ENCODE peak calls at places on chromosomes 12 and 14, in eight cellular contexts. One of them, this sample, is unnamed.

GRCh38 chr12:109455706-109456105 is 21.4 kb downstream of the KCTD10 start:
- DNase-seq in activated CD4-positive, alpha-beta T cell treated with anti-CD3 and anti-CD28 coated beads, Interleukin-2, amount 50 U/mL, for 4 hours: no peak
- DNase-seq in RWPE1: no peak
- DNase-seq in stimulated activated CD4-positive, alpha-beta T cell treated with anti-CD3 and anti-CD28 coated beads, TNF-alpha, amount 100 ng/mL, for 4 hours: no peak
- DNase-seq in HEK293T: no peak
- DNase-seq in naive thymus-derived CD8-positive, alpha-beta T cell: no peak
- DNase-seq in hippocampal formation: no peak
- DNase-seq in astrocyte of the cerebellum: no peak
- DNase-seq in this sample: no peak

GRCh38 chr12:5094550-5094949 is 50.9 kb downstream of the KCNA5 start:
- DNase-seq in astrocyte of the cerebellum: no peak
- DNase-seq in HEK293T: no peak
- DNase-seq in hippocampal formation: no peak
- DNase-seq in activated CD4-positive, alpha-beta T cell treated with anti-CD3 and anti-CD28 coated beads, Interleukin-2, amount 50 U/mL, for 4 hours: no peak
- DNase-seq in naive thymus-derived CD8-positive, alpha-beta T cell: no peak
- DNase-seq in stimulated activated CD4-positive, alpha-beta T cell treated with anti-CD3 and anti-CD28 coated beads, TNF-alpha, amount 100 ng/mL, for 4 hours: no peak
- DNase-seq in RWPE1: no peak
- DNase-seq in this sample: no peak

GRCh38 chr12:111812881-111813741 is 28.9 kb upstream of the MAPKAPK5 start:
- DNase-seq in naive thymus-derived CD8-positive, alpha-beta T cell: peak
- DNase-seq in RWPE1: peak
- DNase-seq in stimulated activated CD4-positive, alpha-beta T cell treated with anti-CD3 and anti-CD28 coated beads, TNF-alpha, amount 100 ng/mL, for 4 hours: peak
- DNase-seq in HEK293T: peak
- DNase-seq in activated CD4-positive, alpha-beta T cell treated with anti-CD3 and anti-CD28 coated beads, Interleukin-2, amount 50 U/mL, for 4 hours: peak
- DNase-seq in hippocampal formation: peak
- DNase-seq in astrocyte of the cerebellum: peak
- DNase-seq in this sample: peak

GRCh38 chr12:69694123-69694522 is 5.0 kb downstream of the BEST3 start:
- DNase-seq in activated CD4-positive, alpha-beta T cell treated with anti-CD3 and anti-CD28 coated beads, Interleukin-2, amount 50 U/mL, for 4 hours: no peak
- DNase-seq in hippocampal formation: no peak
- DNase-seq in RWPE1: no peak
- DNase-seq in stimulated activated CD4-positive, alpha-beta T cell treated with anti-CD3 and anti-CD28 coated beads, TNF-alpha, amount 100 ng/mL, for 4 hours: no peak
- DNase-seq in naive thymus-derived CD8-positive, alpha-beta T cell: no peak
- DNase-seq in astrocyte of the cerebellum: no peak
- DNase-seq in HEK293T: no peak
- DNase-seq in this sample: no peak

GRCh38 chr12:109711596-109712461 is 1.8 kb upstream of the FAM222A start:
- DNase-seq in RWPE1: no peak
- DNase-seq in activated CD4-positive, alpha-beta T cell treated with anti-CD3 and anti-CD28 coated beads, Interleukin-2, amount 50 U/mL, for 4 hours: no peak
- DNase-seq in naive thymus-derived CD8-positive, alpha-beta T cell: no peak
- DNase-seq in stimulated activated CD4-positive, alpha-beta T cell treated with anti-CD3 and anti-CD28 coated beads, TNF-alpha, amount 100 ng/mL, for 4 hours: no peak
- DNase-seq in astrocyte of the cerebellum: no peak
- DNase-seq in hippocampal formation: no peak
- DNase-seq in HEK293T: no peak
- DNase-seq in this sample: peak

GRCh38 chr12:92879698-92880322 is 49.3 kb downstream of the EEA1 start:
- DNase-seq in RWPE1: no peak
- DNase-seq in naive thymus-derived CD8-positive, alpha-beta T cell: no peak
- DNase-seq in stimulated activated CD4-positive, alpha-beta T cell treated with anti-CD3 and anti-CD28 coated beads, TNF-alpha, amount 100 ng/mL, for 4 hours: no peak
- DNase-seq in HEK293T: peak
- DNase-seq in astrocyte of the cerebellum: no peak
- DNase-seq in activated CD4-positive, alpha-beta T cell treated with anti-CD3 and anti-CD28 coated beads, Interleukin-2, amount 50 U/mL, for 4 hours: no peak
- DNase-seq in hippocampal formation: no peak
- DNase-seq in this sample: peak

GRCh38 chr12:120490833-120491512 is 4.9 kb upstream of the DYNLL1 start:
- DNase-seq in stimulated activated CD4-positive, alpha-beta T cell treated with anti-CD3 and anti-CD28 coated beads, TNF-alpha, amount 100 ng/mL, for 4 hours: no peak
- DNase-seq in HEK293T: no peak
- DNase-seq in hippocampal formation: peak
- DNase-seq in RWPE1: no peak
- DNase-seq in activated CD4-positive, alpha-beta T cell treated with anti-CD3 and anti-CD28 coated beads, Interleukin-2, amount 50 U/mL, for 4 hours: no peak
- DNase-seq in naive thymus-derived CD8-positive, alpha-beta T cell: no peak
- DNase-seq in astrocyte of the cerebellum: no peak
- DNase-seq in this sample: no peak

GRCh38 chr14:56400426-56400825 is 179.2 kb upstream of the TMEM260 start:
- DNase-seq in stimulated activated CD4-positive, alpha-beta T cell treated with anti-CD3 and anti-CD28 coated beads, TNF-alpha, amount 100 ng/mL, for 4 hours: no peak
- DNase-seq in HEK293T: no peak
- DNase-seq in activated CD4-positive, alpha-beta T cell treated with anti-CD3 and anti-CD28 coated beads, Interleukin-2, amount 50 U/mL, for 4 hours: no peak
- DNase-seq in naive thymus-derived CD8-positive, alpha-beta T cell: no peak
- DNase-seq in hippocampal formation: no peak
- DNase-seq in astrocyte of the cerebellum: no peak
- DNase-seq in RWPE1: no peak
- DNase-seq in this sample: no peak

GRCh38 chr14:94600148-94600545 is 12.0 kb upstream of the SERPINA3 start:
- DNase-seq in HEK293T: no peak
- DNase-seq in activated CD4-positive, alpha-beta T cell treated with anti-CD3 and anti-CD28 coated beads, Interleukin-2, amount 50 U/mL, for 4 hours: no peak
- DNase-seq in astrocyte of the cerebellum: no peak
- DNase-seq in stimulated activated CD4-positive, alpha-beta T cell treated with anti-CD3 and anti-CD28 coated beads, TNF-alpha, amount 100 ng/mL, for 4 hours: no peak
- DNase-seq in hippocampal formation: no peak
- DNase-seq in naive thymus-derived CD8-positive, alpha-beta T cell: no peak
- DNase-seq in RWPE1: no peak
- DNase-seq in this sample: no peak

GRCh38 chr14:102320033-102320660 is 601 bp downstream of the ZNF839 start:
- DNase-seq in hippocampal formation: no peak
- DNase-seq in HEK293T: peak
- DNase-seq in astrocyte of the cerebellum: no peak
- DNase-seq in activated CD4-positive, alpha-beta T cell treated with anti-CD3 and anti-CD28 coated beads, Interleukin-2, amount 50 U/mL, for 4 hours: peak
- DNase-seq in RWPE1: no peak
- DNase-seq in stimulated activated CD4-positive, alpha-beta T cell treated with anti-CD3 and anti-CD28 coated beads, TNF-alpha, amount 100 ng/mL, for 4 hours: peak
- DNase-seq in naive thymus-derived CD8-positive, alpha-beta T cell: peak
- DNase-seq in this sample: peak

GRCh38 chr14:68609012-68609411 is 183.9 kb downstream of the ZFP36L1 start:
- DNase-seq in activated CD4-positive, alpha-beta T cell treated with anti-CD3 and anti-CD28 coated beads, Interleukin-2, amount 50 U/mL, for 4 hours: no peak
- DNase-seq in astrocyte of the cerebellum: no peak
- DNase-seq in stimulated activated CD4-positive, alpha-beta T cell treated with anti-CD3 and anti-CD28 coated beads, TNF-alpha, amount 100 ng/mL, for 4 hours: no peak
- DNase-seq in hippocampal formation: no peak
- DNase-seq in HEK293T: no peak
- DNase-seq in naive thymus-derived CD8-positive, alpha-beta T cell: no peak
- DNase-seq in RWPE1: no peak
- DNase-seq in this sample: no peak

GRCh38 chr14:81344461-81345160 is 55.5 kb downstream of the STON2 start:
- DNase-seq in RWPE1: no peak
- DNase-seq in activated CD4-positive, alpha-beta T cell treated with anti-CD3 and anti-CD28 coated beads, Interleukin-2, amount 50 U/mL, for 4 hours: no peak
- DNase-seq in hippocampal formation: no peak
- DNase-seq in stimulated activated CD4-positive, alpha-beta T cell treated with anti-CD3 and anti-CD28 coated beads, TNF-alpha, amount 100 ng/mL, for 4 hours: no peak
- DNase-seq in astrocyte of the cerebellum: no peak
- DNase-seq in naive thymus-derived CD8-positive, alpha-beta T cell: no peak
- DNase-seq in HEK293T: no peak
- DNase-seq in this sample: no peak

GRCh38 chr12:120690978-120691377 is 4.0 kb downstream of the MLEC start:
- DNase-seq in activated CD4-positive, alpha-beta T cell treated with anti-CD3 and anti-CD28 coated beads, Interleukin-2, amount 50 U/mL, for 4 hours: no peak
- DNase-seq in HEK293T: no peak
- DNase-seq in RWPE1: no peak
- DNase-seq in stimulated activated CD4-positive, alpha-beta T cell treated with anti-CD3 and anti-CD28 coated beads, TNF-alpha, amount 100 ng/mL, for 4 hours: no peak
- DNase-seq in hippocampal formation: no peak
- DNase-seq in naive thymus-derived CD8-positive, alpha-beta T cell: no peak
- DNase-seq in astrocyte of the cerebellum: no peak
- DNase-seq in this sample: no peak

GRCh38 chr14:76918176-76918750 is 92.1 kb downstream of the LRRC74A start:
- DNase-seq in RWPE1: peak
- DNase-seq in naive thymus-derived CD8-positive, alpha-beta T cell: no peak
- DNase-seq in activated CD4-positive, alpha-beta T cell treated with anti-CD3 and anti-CD28 coated beads, Interleukin-2, amount 50 U/mL, for 4 hours: no peak
- DNase-seq in hippocampal formation: peak
- DNase-seq in HEK293T: no peak
- DNase-seq in stimulated activated CD4-positive, alpha-beta T cell treated with anti-CD3 and anti-CD28 coated beads, TNF-alpha, amount 100 ng/mL, for 4 hours: no peak
- DNase-seq in astrocyte of the cerebellum: peak
- DNase-seq in this sample: peak

GRCh38 chr14:91292476-91292875 is 48.0 kb upstream of the GPR68 start:
- DNase-seq in hippocampal formation: no peak
- DNase-seq in RWPE1: no peak
- DNase-seq in astrocyte of the cerebellum: no peak
- DNase-seq in activated CD4-positive, alpha-beta T cell treated with anti-CD3 and anti-CD28 coated beads, Interleukin-2, amount 50 U/mL, for 4 hours: no peak
- DNase-seq in HEK293T: no peak
- DNase-seq in stimulated activated CD4-positive, alpha-beta T cell treated with anti-CD3 and anti-CD28 coated beads, TNF-alpha, amount 100 ng/mL, for 4 hours: no peak
- DNase-seq in naive thymus-derived CD8-positive, alpha-beta T cell: no peak
- DNase-seq in this sample: no peak